ENCODE peak calls at places on chromosomes 7 and 10, in ten cellular contexts. C is GF-D8; U is ovary; E is retina; L is lung; I is psoas muscle; G is activated CD4-positive, alpha-beta T cell treated with anti-CD3 and anti-CD28 coated beads for 24 hours; D is mucosa of gallbladder; S is thoracic aorta; N is T-helper 9 cell. F is an unnamed sample.

GRCh38 chr10:57014758-57015157 is 653.7 kb upstream of the ZWINT start:
- DNase-seq in D (no peak), G (no peak), U (no peak), I (no peak), S (no peak), L (no peak), E (no peak), C (no peak), N (no peak), F (no peak)

GRCh38 chr7:22329816-22330524 is 27.0 kb downstream of the RAPGEF5 start:
- DNase-seq in L (no peak), I (no peak), E (no peak), S (no peak), N (no peak), U (no peak), D (no peak), G (no peak), C (no peak), F (no peak)

GRCh38 chr7:36840930-36841329 is 116.6 kb upstream of the AOAH start:
- DNase-seq in N (no peak), G (no peak), L (no peak), S (no peak), E (no peak), D (no peak), C (no peak), U (no peak), I (no peak), F (no peak)

GRCh38 chr7:130065500-130066152 is 4.7 kb upstream of the KLHDC10 start:
- DNase-seq in L (no peak), C (no peak), D (no peak), I (no peak), N (no peak), G (no peak), U (no peak), E (no peak), S (no peak), F (no peak)

GRCh38 chr7:127671341-127671740 is 19.3 kb downstream of the SND1 start:
- DNase-seq in S (no peak), I (no peak), N (no peak), U (no peak), E (no peak), D (no peak), C (no peak), L (no peak), G (no peak), F (no peak)

GRCh38 chr10:30028006-30028441 is 31.4 kb downstream of the JCAD start:
- DNase-seq in C (no peak), L (peak), G (no peak), D (peak), N (no peak), E (no peak), U (no peak), I (no peak), S (no peak), F (no peak)

GRCh38 chr10:101095550-101096213 is 33.9 kb downstream of the KAZALD1 start:
- DNase-seq in G (peak), D (peak), C (no peak), U (no peak), N (peak), S (no peak), I (peak), E (peak), L (peak), F (peak)

GRCh38 chr10:122911889-122912484 is 1.6 kb downstream of the FAM24A start:
- DNase-seq in U (no peak), I (peak), S (no peak), L (no peak), C (no peak), N (peak), E (peak), D (peak), G (peak), F (peak)

GRCh38 chr7:143248781-143249354 is 14.4 kb upstream of the GSTK1 start:
- DNase-seq in D (peak), S (no peak), E (no peak), C (no peak), I (no peak), N (no peak), L (no peak), G (no peak), U (no peak), F (no peak)

GRCh38 chr7:91683823-91684222 is 196.7 kb downstream of the MTERF1 start:
- DNase-seq in D (no peak), G (no peak), L (no peak), N (no peak), C (peak), S (no peak), U (no peak), E (no peak), I (no peak), F (peak)

GRCh38 chr7:105648561-105649401 is 67.5 kb upstream of the EFCAB10 start:
- DNase-seq in I (no peak), E (peak), L (no peak), U (no peak), S (no peak), N (no peak), D (peak), G (no peak), C (no peak), F (no peak)